ENCODE peak calls at places on chromosomes 16 and 17, in four cellular contexts. J, L, Z and D are unnamed samples.

GRCh38 chr16:529012-529575 is 1.6 kb downstream of the CAPN15 start:
- DNase-seq in J (no peak), L (no peak), Z (no peak), D (no peak)

GRCh38 chr17:46115687-46116086 is 77.5 kb downstream of the KANSL1 start:
- DNase-seq in J (no peak), L (no peak), Z (no peak), D (no peak)

GRCh38 chr16:85423631-85424030 is 189.5 kb upstream of the GSE1 start:
- DNase-seq in J (no peak), L (peak; percentile 61), Z (no peak), D (no peak)

GRCh38 chr16:85586360-85587145 is 26.6 kb upstream of the GSE1 start:
- DNase-seq in J (no peak), L (no peak), Z (no peak), D (no peak)

GRCh38 chr17:32277284-32277683 is 11.7 kb downstream of the RHBDL3 start:
- DNase-seq in J (no peak), L (no peak), Z (no peak), D (no peak)

GRCh38 chr17:10072086-10072485 is 126.3 kb downstream of the GAS7 start:
- DNase-seq in J (no peak), L (no peak), Z (no peak), D (no peak)

GRCh38 chr16:64892843-64893242 is 229.0 kb downstream of the CDH11 start:
- DNase-seq in J (no peak), L (no peak), Z (no peak), D (no peak)

GRCh38 chr16:79286646-79287423 is 313.7 kb downstream of the MAF start:
- DNase-seq in J (no peak), L (peak; percentile 72), Z (no peak), D (peak; percentile 49)

GRCh38 chr16:30115238-30115637 is 1.9 kb upstream of the GDPD3 start:
- DNase-seq in J (peak; percentile 12), L (peak; percentile 72), Z (no peak), D (no peak)

GRCh38 chr16:30113031-30113710 is at the start of gene GDPD3:
- DNase-seq in J (no peak), L (peak; percentile 70), Z (peak; percentile 78), D (no peak)

GRCh38 chr16:30114411-30114810 is 1.1 kb upstream of the GDPD3 start:
- DNase-seq in J (no peak), L (no peak), Z (no peak), D (no peak)

GRCh38 chr16:30112197-30113030 is 923 bp downstream of the GDPD3 start:
- DNase-seq in J (peak; percentile 43), L (peak; percentile 81), Z (peak; percentile 81), D (no peak)

DNA sequence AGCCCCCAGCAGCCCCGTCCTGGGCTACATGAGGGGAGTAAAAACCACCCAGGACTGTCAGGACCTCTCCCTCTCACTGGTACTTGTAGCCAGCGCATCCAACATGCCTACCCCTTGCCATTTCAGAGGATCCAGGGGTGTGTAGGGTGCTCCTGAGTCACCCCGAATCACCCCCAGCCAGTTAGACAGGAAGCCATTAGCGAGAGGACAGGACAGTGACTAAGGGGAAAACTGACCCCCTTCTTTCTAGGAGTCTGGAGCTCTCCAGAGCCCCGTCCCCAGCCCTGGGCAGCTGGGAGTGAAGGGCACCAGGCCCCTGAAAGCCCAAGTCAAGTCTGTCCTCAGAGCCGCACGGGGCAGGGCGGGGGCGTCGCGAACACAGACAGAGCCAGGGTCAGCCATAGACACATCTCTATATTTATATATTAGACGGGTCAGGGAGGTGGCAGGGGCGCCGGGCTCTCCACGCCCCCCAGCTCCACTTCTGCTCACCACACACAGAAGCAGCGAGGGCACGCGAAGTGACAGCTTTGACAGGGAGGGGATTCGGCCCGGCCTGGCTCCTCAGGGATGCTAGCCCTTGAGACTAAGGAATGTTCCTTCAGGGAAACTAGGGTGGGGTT is 485 bp upstream of the GDPD3 start:
- DNase-seq in J (no peak), L (no peak), Z (no peak), D (no peak)
- H3K36me3 ChIP-seq in J (peaks cover 31% of the 10 kb centered on the region), L (peaks cover 62% of the 10 kb centered on the region), Z (peaks cover 16% of the 10 kb centered on the region), D (no peaks in the 10 kb centered on the region)

GRCh38 chr17:82091264-82092066 is 6.6 kb downstream of the FASN start:
- DNase-seq in J (no peak), L (no peak), Z (no peak), D (no peak)
- H3K36me3 ChIP-seq in J (peaks cover 84% of the 10 kb centered on the region), L (peaks cover 96% of the 10 kb centered on the region), Z (peaks cover 96% of the 10 kb centered on the region), D (peaks cover 73% of the 10 kb centered on the region)

GRCh38 chr17:63633742-63634141 is 11.5 kb downstream of the MAP3K3 start:
- DNase-seq in J (no peak), L (no peak), Z (no peak), D (no peak)
- H3K36me3 ChIP-seq in J (peaks cover 41% of the 10 kb centered on the region), L (peaks cover 65% of the 10 kb centered on the region), Z (peaks cover 34% of the 10 kb centered on the region), D (peaks cover 14% of the 10 kb centered on the region)

GRCh38 chr17:4124994-4125393 is 17.8 kb downstream of the ZZEF1 start:
- DNase-seq in J (no peak), L (no peak), Z (no peak), D (no peak)
- H3K36me3 ChIP-seq in J (peaks cover 19% of the 10 kb centered on the region), L (peaks cover 41% of the 10 kb centered on the region), Z (peaks cover 22% of the 10 kb centered on the region), D (peaks cover 7% of the 10 kb centered on the region)

DNA sequence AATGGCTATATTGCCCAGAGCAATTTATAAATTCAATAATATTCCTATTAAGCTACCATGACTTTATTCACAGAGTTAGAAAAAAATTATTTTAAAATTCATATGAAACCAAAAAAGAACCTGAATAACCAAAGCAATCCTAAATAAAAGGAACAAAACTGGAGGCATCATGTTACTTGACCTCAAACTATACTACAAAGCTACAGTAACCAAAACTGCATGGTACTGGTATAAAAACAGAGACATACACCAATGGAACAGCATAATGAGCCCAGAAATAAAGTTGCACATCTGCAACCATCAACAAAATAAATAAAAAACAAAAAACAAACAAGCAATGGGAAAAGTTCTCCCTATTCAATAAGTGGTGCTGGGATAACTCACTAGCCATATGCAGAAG is 203.2 kb downstream of the RGS9 start:
- DNase-seq in J (no peak), L (no peak), Z (no peak), D (no peak)
- H3K36me3 ChIP-seq in J (no peaks in the 10 kb centered on the region), L (no peaks in the 10 kb centered on the region), Z (no peaks in the 10 kb centered on the region), D (no peaks in the 10 kb centered on the region)

GRCh38 chr17:41912925-41913324 is 5.8 kb downstream of the ACLY start:
- DNase-seq in J (no peak), L (no peak), Z (no peak), D (no peak)

GRCh38 chr17:41914358-41914766 is 4.4 kb downstream of the ACLY start:
- DNase-seq in J (no peak), L (no peak), Z (no peak), D (no peak)

GRCh38 chr17:41915566-41915965 is 3.2 kb downstream of the ACLY start:
- DNase-seq in J (no peak), L (no peak), Z (no peak), D (no peak)

GRCh38 chr17:41913798-41914197 is 5.0 kb downstream of the ACLY start:
- DNase-seq in J (no peak), L (no peak), Z (no peak), D (no peak)

GRCh38 chr17:41915020-41915419 is 3.7 kb downstream of the ACLY start:
- DNase-seq in J (no peak), L (no peak), Z (no peak), D (no peak)
- H3K36me3 ChIP-seq in J (peaks cover 39% of the 10 kb centered on the region), L (peaks cover 37% of the 10 kb centered on the region), Z (peaks cover 73% of the 10 kb centered on the region), D (peaks cover 19% of the 10 kb centered on the region)

GRCh38 chr17:64520359-64520758 is 13.6 kb downstream of the CEP95 start:
- DNase-seq in J (no peak), L (no peak), Z (no peak), D (no peak)
- H3K36me3 ChIP-seq in J (peaks cover 73% of the 10 kb centered on the region), L (peaks cover 100% of the 10 kb centered on the region), Z (peaks cover 93% of the 10 kb centered on the region), D (peaks cover 36% of the 10 kb centered on the region)

DNA sequence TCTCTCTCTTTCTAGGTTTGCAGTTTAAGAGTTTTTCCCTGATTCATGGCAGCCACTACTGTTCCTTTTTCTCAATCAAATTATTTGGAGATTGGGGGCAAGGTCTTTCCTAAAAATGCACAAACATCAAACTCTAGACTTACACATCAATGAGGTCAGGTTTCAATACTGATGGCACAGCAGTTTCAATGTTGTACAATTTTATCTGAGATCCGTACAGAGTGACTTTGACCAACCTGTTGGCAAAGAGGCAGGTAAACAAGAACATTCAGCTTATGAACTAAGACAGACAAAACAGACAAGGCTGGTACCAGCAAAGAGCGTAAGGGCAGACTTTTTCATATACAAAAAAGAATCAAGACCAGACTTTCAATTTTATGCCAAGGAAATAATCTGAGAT is 58.0 kb upstream of the GSG1L start:
- DNase-seq in J (no peak), L (no peak), Z (no peak), D (no peak)
- H3K36me3 ChIP-seq in J (peaks cover 89% of the 10 kb centered on the region), L (peaks cover 92% of the 10 kb centered on the region), Z (peaks cover 95% of the 10 kb centered on the region), D (peaks cover 47% of the 10 kb centered on the region)